ENCODE peak calls at places on chromosome 12, in nine cellular contexts. Q is tibial nerve, X is IMR-90, G is mucosa of descending colon, Z is fibroblast of lung, S is left ventricle myocardium inferior, I is NB4, N is suprapubic skin, D is psoas muscle. L is an unnamed sample.

GRCh38 chr12:51307655-51308593 is 16.1 kb downstream of the BIN2 start:
- DNase-seq in S (no peak), G (peak), D (no peak), I (no peak), Q (no peak), Z (peak), N (no peak), X (peak), L (no peak)

GRCh38 chr12:74043343-74043742 is 494.3 kb upstream of the ATXN7L3B start:
- DNase-seq in Q (no peak), I (no peak), S (no peak), N (no peak), G (no peak), X (no peak), D (no peak), Z (no peak), L (no peak)

GRCh38 chr12:52338241-52338960 is 17.2 kb upstream of the KRT83 start:
- DNase-seq in N (no peak), Q (no peak), X (no peak), G (no peak), S (no peak), D (no peak), Z (no peak), I (no peak), L (no peak)

GRCh38 chr12:15787801-15788200 is 1.4 kb downstream of the EPS8 start:
- DNase-seq in S (no peak), G (no peak), I (no peak), X (no peak), N (no peak), Z (no peak), Q (no peak), D (no peak), L (no peak)

GRCh38 chr12:19220861-19221466 is 91.4 kb downstream of the PLEKHA5 start:
- DNase-seq in S (no peak), Z (peak), N (no peak), Q (no peak), D (no peak), I (no peak), G (no peak), X (peak), L (no peak)

GRCh38 chr12:8078400-8078799 is 3.7 kb upstream of the NECAP1 start:
- DNase-seq in S (no peak), N (no peak), G (no peak), D (no peak), X (peak), Q (no peak), I (peak), Z (peak), L (peak)

GRCh38 chr12:92034858-92035401 is 110.7 kb downstream of the BTG1 start:
- DNase-seq in I (no peak), N (no peak), Z (peak), D (peak), G (peak), X (peak), Q (peak), S (peak), L (peak)

GRCh38 chr12:48221645-48222044 is 18.6 kb upstream of the OR10AD1 start:
- DNase-seq in G (no peak), Q (no peak), N (no peak), Z (no peak), I (no peak), X (no peak), S (no peak), D (no peak), L (no peak)

GRCh38 chr12:5630101-5630500 is 198.2 kb downstream of the NTF3 start:
- DNase-seq in Z (no peak), X (no peak), I (no peak), D (no peak), N (no peak), Q (no peak), S (no peak), G (no peak), L (no peak)

GRCh38 chr12:57803317-57803893 is 15.1 kb downstream of the AVIL start:
- DNase-seq in S (peak), G (peak), N (no peak), Z (peak), X (peak), Q (peak), D (no peak), I (peak), L (peak)

GRCh38 chr12:18068355-18068754 is 21.6 kb downstream of the RERGL start:
- DNase-seq in X (no peak), N (no peak), D (no peak), S (no peak), I (no peak), Z (no peak), G (no peak), Q (no peak), L (no peak)

GRCh38 chr12:116207274-116207673 is 70.2 kb downstream of the MED13L start:
- DNase-seq in N (no peak), D (no peak), G (no peak), Z (no peak), S (no peak), I (no peak), X (no peak), Q (no peak), L (no peak)

GRCh38 chr12:116213014-116213413 is 64.5 kb downstream of the MED13L start:
- DNase-seq in Q (no peak), N (no peak), Z (no peak), X (no peak), S (no peak), D (no peak), I (no peak), G (no peak), L (no peak)

GRCh38 chr12:116210131-116210530 is 67.4 kb downstream of the MED13L start:
- DNase-seq in G (no peak), I (no peak), S (no peak), X (peak), D (no peak), Z (peak), N (no peak), Q (no peak), L (no peak)

GRCh38 chr12:116213885-116214527 is 63.5 kb downstream of the MED13L start:
- DNase-seq in Z (no peak), D (no peak), X (no peak), G (no peak), S (no peak), I (no peak), Q (no peak), N (no peak), L (no peak)

DNA sequence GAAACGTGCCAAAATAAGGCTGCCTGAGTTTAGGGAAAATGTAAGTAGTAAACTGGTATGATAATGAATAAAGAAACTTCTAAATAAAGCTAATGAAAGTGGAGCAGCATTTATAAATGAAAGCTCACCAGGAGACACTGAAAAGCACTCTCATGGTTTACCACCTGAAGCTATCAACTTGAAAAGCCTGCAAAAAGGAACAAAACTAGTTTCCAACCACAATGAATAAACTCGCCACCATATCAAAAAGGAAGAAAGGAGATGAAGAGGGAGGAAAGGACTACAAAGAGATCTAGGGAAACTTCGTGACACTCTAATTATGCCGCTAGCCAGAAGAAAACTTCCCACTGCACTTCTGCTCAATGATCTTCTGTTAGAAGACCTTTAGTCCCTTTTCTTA is 66.7 kb downstream of the MED13L start:
- DNase-seq in D (no peak), Q (no peak), I (no peak), X (no peak), S (no peak), G (no peak), N (no peak), Z (no peak), L (no peak)
- H3K4me3 ChIP-seq in D (no peak), Q (no peak), I (no peak), X (no peak), S (no peak), G (no peak), N (no peak), Z (no peak), L (no peak)

GRCh38 chr12:50283230-50283923 is at the start of gene LIMA1:
- DNase-seq in S (peak), Q (peak), G (peak), I (peak), X (peak), Z (peak), N (peak), D (peak), L (peak)
- TF ChIP-seq CTCF in S (peak), Q (peak), G (no peak), I (no peak), X (no peak), Z (peak), N (peak), D (no peak), L (no peak)

DNA sequence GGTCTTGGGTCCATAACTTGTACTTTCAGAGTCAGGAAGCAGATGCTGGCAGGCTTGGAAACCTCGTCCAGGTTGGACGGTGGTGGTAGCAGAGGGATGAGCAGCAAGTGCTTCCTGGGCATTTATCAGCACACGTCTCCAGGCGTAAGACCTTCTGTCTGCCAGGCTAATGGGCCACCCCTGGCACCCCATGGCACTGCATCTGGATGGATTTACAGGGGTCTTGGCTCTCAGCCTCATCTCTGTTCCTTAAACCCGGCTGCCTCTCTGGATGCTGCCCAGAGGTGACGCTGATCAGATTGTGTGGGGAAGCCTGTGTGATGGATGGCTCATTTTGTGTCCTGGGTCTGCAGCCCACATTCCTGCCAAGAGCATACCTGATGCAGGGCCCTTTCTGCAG is 145.1 kb downstream of the TSPAN9 start:
- DNase-seq in D (no peak), N (no peak), Q (no peak), Z (no peak), I (no peak), G (no peak), X (no peak), S (no peak), L (no peak)
- H3K4me3 ChIP-seq in D (no peak), N (no peak), Q (no peak), Z (no peak), I (no peak), G (no peak), X (no peak), S (no peak), L (no peak)

DNA sequence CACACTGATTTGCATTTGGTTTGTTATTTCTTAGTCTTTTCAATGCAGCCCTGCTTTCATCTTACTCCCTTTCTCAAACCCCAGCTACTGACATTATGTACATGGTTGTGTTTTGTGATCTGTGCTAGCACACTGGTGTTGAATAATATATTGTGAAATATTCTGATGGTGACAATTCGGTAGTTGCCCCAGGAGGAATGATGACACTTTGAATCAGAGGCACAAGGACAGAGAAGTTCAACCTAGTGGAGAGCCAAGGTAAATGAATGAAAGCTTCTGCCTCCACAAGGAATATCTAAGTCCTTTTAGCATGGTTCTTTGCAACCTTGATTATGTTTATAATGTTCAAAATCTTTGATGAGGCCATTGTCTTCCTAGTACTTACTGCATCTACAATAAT is 159.9 kb downstream of the PDE3A start:
- DNase-seq in I (peak), N (no peak), Q (no peak), G (no peak), D (no peak), X (no peak), Z (no peak), S (no peak), L (no peak)
- TF ChIP-seq CTCF in I (no peak), N (no peak), Q (no peak), G (no peak), D (no peak), X (no peak), Z (no peak), S (peak), L (no peak)

DNA sequence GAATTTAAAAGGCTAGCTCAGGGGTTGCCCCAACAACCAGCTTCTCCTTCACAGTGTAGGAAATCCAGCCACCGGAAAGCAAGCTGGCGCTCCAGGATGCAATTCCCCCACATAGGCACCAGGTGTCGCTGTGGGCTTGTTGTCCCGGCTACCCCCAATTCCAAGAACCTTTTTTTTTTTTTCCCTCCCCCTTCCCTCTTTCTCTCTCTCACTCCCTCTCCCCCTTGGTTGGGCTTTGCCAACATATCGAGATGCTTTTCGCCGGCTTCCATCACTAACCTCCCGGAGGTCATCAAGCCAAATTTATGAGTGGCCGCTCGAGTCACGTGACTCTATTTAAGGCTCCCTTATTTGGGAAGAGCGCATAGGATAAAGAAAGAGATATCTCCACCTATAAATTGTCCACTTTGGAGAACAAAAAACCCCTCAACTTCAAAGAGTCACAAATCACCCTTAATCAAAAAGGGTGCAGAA is at the start of gene HOXC5:
- DNase-seq in D (peak), N (no peak), G (peak), I (peak), Z (peak), X (peak), Q (peak), S (peak), L (peak)
- H3K4me3 ChIP-seq in D (peak), N (peak), G (no peak), I (no peak), Z (peak), X (no peak), Q (peak), S (peak), L (no peak)

L was measured in GM12865.